ENCODE peak calls at places on chromosome 17, in seven cellular contexts. B, O, W, E, R, K and I are unnamed samples.

GRCh38 chr17:8532021-8532420 is 96.3 kb downstream of the NDEL1 start:
- DNase-seq in W (no peak), O (no peak), K (peak), R (no peak), B (no peak), E (no peak), I (peak)

GRCh38 chr17:36931697-36932382 is 5.4 kb upstream of the LHX1 start:
- DNase-seq in W (no peak), E (no peak), K (no peak), B (no peak), R (no peak), O (no peak), I (no peak)

GRCh38 chr17:59617141-59617757 is 2.4 kb upstream of the CLTC start:
- DNase-seq in E (no peak), R (no peak), O (no peak), W (no peak), B (no peak), K (no peak), I (no peak)

GRCh38 chr17:50292465-50292864 is 18.2 kb downstream of the TMEM92 start:
- DNase-seq in R (no peak), K (no peak), O (no peak), B (no peak), W (no peak), E (no peak), I (no peak)

GRCh38 chr17:1267471-1267947 is 2.7 kb upstream of the BHLHA9 start:
- DNase-seq in E (no peak), W (peak), K (no peak), B (no peak), R (no peak), O (no peak), I (no peak)

GRCh38 chr17:50511058-50511457 is 2.8 kb downstream of the MYCBPAP start:
- DNase-seq in O (no peak), W (no peak), K (no peak), R (peak), B (no peak), E (no peak), I (peak)

GRCh38 chr17:38403491-38403890 is 24.8 kb upstream of the ARHGAP23 start:
- DNase-seq in W (no peak), B (no peak), O (no peak), R (no peak), E (no peak), K (peak), I (peak)

GRCh38 chr17:80892019-80892855 is 99.4 kb upstream of the CHMP6 start:
- DNase-seq in B (peak), O (no peak), K (no peak), R (peak), W (peak), E (peak), I (peak)

GRCh38 chr17:58172369-58173071 is 5.7 kb downstream of the OR4D2 start:
- DNase-seq in B (no peak), E (peak), K (peak), W (no peak), O (no peak), R (no peak), I (peak)

GRCh38 chr17:9389116-9389515 is 186.5 kb downstream of the STX8 start:
- DNase-seq in O (no peak), K (no peak), E (no peak), W (no peak), B (no peak), R (no peak), I (peak)

GRCh38 chr17:74757502-74757901 is 9.1 kb downstream of the NHERF1 start:
- DNase-seq in E (no peak), K (no peak), R (no peak), W (no peak), O (no peak), B (peak), I (no peak)

GRCh38 chr17:74776044-74776962 is at the start of gene NAT9:
- DNase-seq in E (peak), K (peak), O (peak), R (peak), W (peak), B (peak), I (peak)